ENCODE peak calls at places on chromosome 22, in four cellular contexts. J is endodermal cell, E is tibial artery, I is left lung. N is an unnamed sample.

GRCh38 chr22:44685384-44686056 is 16.5 kb upstream of the PRR5 start:
- DNase-seq in J (peak), I (peak), E (no peak), N (peak)

GRCh38 chr22:36740716-36741115 is 35.2 kb downstream of the IFT27 start:
- DNase-seq in I (no peak), J (peak), E (no peak), N (no peak)

GRCh38 chr22:24429411-24430365 is 2.3 kb downstream of the ADORA2A start:
- DNase-seq in E (peak), J (no peak), I (no peak), N (no peak)

GRCh38 chr22:43006753-43007152 is 8.2 kb downstream of the PACSIN2 start:
- DNase-seq in E (no peak), I (peak), J (no peak), N (no peak)

GRCh38 chr22:44676441-44677298 is 25.3 kb upstream of the PRR5 start:
- DNase-seq in I (no peak), J (peak), E (no peak), N (no peak)

GRCh38 chr22:32342977-32343376 is 14.7 kb upstream of the RFPL3 start:
- DNase-seq in I (no peak), J (no peak), E (no peak), N (no peak)

GRCh38 chr22:27879923-27880322 is 39.1 kb downstream of the PITPNB start:
- DNase-seq in I (no peak), J (peak), E (no peak), N (peak)

GRCh38 chr22:43262990-43263644 is 76.2 kb upstream of the TTLL12 start:
- DNase-seq in J (no peak), E (no peak), I (no peak), N (peak)

GRCh38 chr22:35124674-35125219 is 58.8 kb downstream of the ISX start:
- DNase-seq in E (no peak), J (no peak), I (no peak), N (no peak)

GRCh38 chr22:37396488-37397084 is 30.7 kb downstream of the ELFN2 start:
- DNase-seq in E (no peak), I (no peak), J (no peak), N (no peak)

GRCh38 chr22:43002198-43002577 is 12.8 kb downstream of the PACSIN2 start:
- DNase-seq in E (no peak), J (peak), I (no peak), N (peak)

GRCh38 chr22:50179937-50180726 is 5.6 kb upstream of the TRABD start:
- DNase-seq in J (no peak), E (no peak), I (peak), N (no peak)

GRCh38 chr22:43235445-43236400 is 48.8 kb upstream of the TTLL12 start:
- DNase-seq in J (no peak), E (no peak), I (no peak), N (no peak)

GRCh38 chr22:47337161-47337621 is 574.7 kb downstream of the TBC1D22A start:
- DNase-seq in E (no peak), I (no peak), J (no peak), N (peak)

GRCh38 chr22:20774882-20775281 is 969 bp downstream of the SERPIND1 start:
- DNase-seq in I (no peak), E (no peak), J (no peak), N (no peak)

GRCh38 chr22:49395617-49396016 is 432.1 kb downstream of the BRD1 start:
- DNase-seq in I (no peak), E (no peak), J (peak), N (no peak)

GRCh38 chr22:49258107-49259010 is 569.3 kb downstream of the BRD1 start:
- DNase-seq in J (peak), E (peak), I (no peak), N (no peak)

GRCh38 chr22:32754413-32755041 is 47.0 kb upstream of the TIMP3 start:
- DNase-seq in J (no peak), I (no peak), E (peak), N (peak)

GRCh38 chr22:44243761-44244160 is 63.0 kb downstream of the PARVG start:
- DNase-seq in E (no peak), I (no peak), J (no peak), N (no peak)

GRCh38 chr22:37394341-37394740 is 32.9 kb downstream of the ELFN2 start:
- DNase-seq in J (no peak), I (no peak), E (no peak), N (no peak)

GRCh38 chr22:27748355-27749168 is 53.0 kb downstream of the MN1 start:
- DNase-seq in J (peak), E (no peak), I (no peak), N (peak)

GRCh38 chr22:26558246-26558895 is 31.6 kb downstream of the TPST2 start:
- DNase-seq in J (no peak), E (no peak), I (no peak), N (peak)

GRCh38 chr22:49340406-49340805 is 487.3 kb downstream of the BRD1 start:
- DNase-seq in J (no peak), E (no peak), I (no peak), N (no peak)

GRCh38 chr22:37804502-37804885 is 3.2 kb upstream of the GCAT start:
- DNase-seq in E (no peak), I (no peak), J (no peak), N (no peak)

GRCh38 chr22:37508431-37508963 is 10.7 kb downstream of the CARD10 start:
- DNase-seq in E (no peak), J (no peak), I (no peak), N (no peak)

GRCh38 chr22:44363214-44363979 is 50.6 kb upstream of the SHISAL1 start:
- DNase-seq in J (peak), I (peak), E (peak), N (peak)

GRCh38 chr22:41979423-41980250 is 10.4 kb downstream of the SEPTIN3 start:
- DNase-seq in I (no peak), E (no peak), J (no peak), N (no peak)

GRCh38 chr22:37237371-37238268 is 6.4 kb downstream of the RAC2 start:
- DNase-seq in I (peak), J (peak), E (no peak), N (no peak)

GRCh38 chr22:49761836-49762235 is 65.8 kb downstream of the BRD1 start:
- DNase-seq in J (no peak), I (no peak), E (no peak), N (no peak)

GRCh38 chr22:44442186-44442465 is 55.9 kb downstream of the RTL6 start:
- DNase-seq in E (peak), J (no peak), I (no peak), N (no peak)

GRCh38 chr22:49518436-49518970 is 309.2 kb downstream of the BRD1 start:
- DNase-seq in E (no peak), I (no peak), J (no peak), N (no peak)

GRCh38 chr22:42800731-42801536 is 56.1 kb downstream of the ARFGAP3 start:
- DNase-seq in E (no peak), J (peak), I (no peak), N (no peak)

GRCh38 chr22:49608660-49609059 is 219.0 kb downstream of the BRD1 start:
- DNase-seq in I (no peak), E (peak), J (no peak), N (no peak)

GRCh38 chr22:37507731-37508130 is 11.5 kb downstream of the CARD10 start:
- DNase-seq in E (no peak), J (no peak), I (no peak), N (no peak)

GRCh38 chr22:46933526-46933925 is 171.1 kb downstream of the TBC1D22A start:
- DNase-seq in I (no peak), J (no peak), E (no peak), N (no peak)

GRCh38 chr22:41261541-41262249 is 21.0 kb upstream of the CHADL start:
- DNase-seq in I (no peak), J (no peak), E (no peak), N (no peak)

GRCh38 chr22:49788492-49788891 is 39.2 kb downstream of the BRD1 start:
- DNase-seq in I (peak), E (peak), J (no peak), N (peak)

GRCh38 chr22:46996595-46997310 is 234.3 kb downstream of the TBC1D22A start:
- DNase-seq in J (no peak), I (no peak), E (no peak), N (no peak)

GRCh38 chr22:39214006-39214382 is 30.8 kb downstream of the PDGFB start:
- DNase-seq in I (no peak), E (no peak), J (no peak), N (no peak)

GRCh38 chr22:39215070-39215396 is 29.7 kb downstream of the PDGFB start:
- DNase-seq in J (no peak), E (no peak), I (no peak), N (no peak)

GRCh38 chr22:39215430-39216142 is 29.2 kb downstream of the PDGFB start:
- DNase-seq in J (peak), I (peak), E (no peak), N (no peak)

GRCh38 chr22:39214383-39215069 is 30.3 kb downstream of the PDGFB start:
- DNase-seq in I (peak), E (no peak), J (peak), N (no peak)

DNA sequence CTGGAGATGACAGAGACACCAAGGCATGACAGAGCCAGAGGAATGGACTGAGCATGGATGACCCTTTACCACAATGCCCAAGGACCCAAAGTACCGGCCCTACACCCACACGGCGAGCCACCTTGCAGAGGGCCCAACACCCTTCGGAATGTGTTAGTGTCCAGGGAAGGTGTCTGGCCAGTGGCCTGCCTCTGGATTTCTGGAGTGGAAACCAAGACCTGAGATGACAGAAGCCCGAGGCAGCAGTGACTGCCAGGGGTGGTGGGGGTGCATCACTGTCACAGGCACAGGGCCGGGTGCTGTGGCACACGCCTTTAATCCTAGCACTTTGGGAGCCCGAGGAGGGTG is 28.7 kb downstream of the PDGFB start:
- DNase-seq in I (peak), J (no peak), E (no peak), N (no peak)
- TF ChIP-seq CTCF in I (no peak), J (peak), E (no peak), N (no peak)

DNA sequence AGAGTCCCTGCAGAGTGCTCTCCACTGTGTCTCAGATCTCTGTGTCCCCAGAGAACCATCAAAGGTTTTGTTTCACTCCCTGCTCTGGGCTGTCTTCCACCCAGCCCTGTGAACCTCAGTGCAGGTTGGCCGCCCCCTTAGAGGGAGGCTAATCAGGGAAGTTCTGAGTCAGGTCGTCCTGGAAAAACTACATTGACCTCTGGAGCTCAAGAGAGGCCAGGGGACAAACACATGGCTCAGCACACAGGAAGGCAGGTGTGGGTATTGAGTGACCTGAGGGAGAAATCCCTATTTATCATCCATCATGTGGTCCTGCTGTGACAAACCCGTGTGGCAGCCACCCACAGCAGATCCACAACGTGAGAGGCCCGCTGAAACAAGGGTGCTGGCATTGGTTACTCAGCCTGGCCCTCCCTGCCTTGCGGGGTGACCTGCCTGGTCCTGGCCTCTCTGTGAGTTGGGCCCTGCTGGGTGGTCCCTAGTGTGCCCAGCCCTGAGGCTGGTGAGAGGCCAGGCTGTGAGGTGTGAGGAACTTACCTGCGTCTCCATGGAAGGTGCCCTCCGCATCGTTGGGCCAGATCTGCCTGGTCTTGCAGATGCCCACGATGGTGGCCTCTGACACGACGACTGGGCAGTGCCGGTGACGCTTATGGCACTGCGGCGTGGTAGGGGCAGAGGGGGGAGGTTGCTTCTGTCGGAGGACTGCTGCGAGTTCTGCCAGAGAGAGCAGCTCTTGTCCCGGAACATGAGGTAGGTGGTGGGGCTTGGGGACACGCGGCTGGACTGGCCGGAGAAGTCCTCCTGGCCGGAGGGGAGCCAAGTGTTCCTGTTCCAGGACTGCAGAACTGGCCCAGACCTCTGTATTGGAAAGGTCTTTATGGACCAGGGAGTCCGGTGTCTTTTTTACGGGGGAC is 671 bp upstream of the BCR start:
- DNase-seq in E (peak), J (peak), I (no peak), N (no peak)
- H3K4me3 ChIP-seq in E (peak), J (no peak), I (peak), N (peak)

DNA sequence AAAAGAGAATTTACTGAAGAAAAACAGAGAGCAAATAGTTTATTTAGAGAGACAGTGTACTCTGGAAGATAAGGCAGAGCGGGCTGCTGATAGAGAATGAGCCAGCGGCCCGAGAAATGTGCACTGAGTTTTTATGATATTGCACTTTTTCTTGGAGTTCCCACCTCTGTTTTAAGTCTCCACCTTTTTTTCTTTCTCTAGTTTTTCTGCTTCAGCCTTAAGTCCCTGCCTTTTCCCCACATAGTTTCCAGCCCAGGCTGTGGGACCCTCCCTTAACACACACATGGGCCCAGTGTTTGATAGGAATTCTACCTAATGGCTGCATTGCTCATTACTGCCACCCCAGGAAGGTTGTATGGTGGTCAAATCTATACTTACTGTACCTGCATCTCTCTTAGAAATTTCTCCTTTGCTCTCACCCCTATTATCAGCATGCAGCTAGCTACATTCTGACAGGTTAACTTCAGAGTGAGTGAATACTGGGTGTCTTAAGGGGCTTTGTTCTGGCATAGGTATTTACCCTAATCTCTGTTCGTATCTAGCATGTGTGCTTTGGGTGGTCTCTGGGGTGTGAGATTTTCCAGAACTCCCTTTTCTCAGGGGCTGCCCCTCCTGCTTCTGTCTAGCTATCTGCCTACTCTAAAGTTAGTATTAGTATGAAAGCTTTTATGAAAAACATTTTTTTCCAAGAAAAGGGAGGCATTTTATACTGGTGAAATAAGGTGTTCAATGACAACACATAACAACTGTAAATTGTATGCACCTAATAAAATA is 127.3 kb upstream of the TOP3B start:
- DNase-seq in E (no peak), J (peak), I (no peak), N (no peak)
- TF ChIP-seq CTCF in E (no peak), J (peak), I (no peak), N (peak)

GRCh38 chr22:45908961-45909360 is 68.0 kb downstream of the WNT7B start:
- DNase-seq in J (no peak), E (no peak), I (no peak), N (no peak)

GRCh38 chr22:45912910-45913309 is 64.1 kb downstream of the WNT7B start:
- DNase-seq in J (no peak), E (no peak), I (no peak), N (no peak)

GRCh38 chr22:45910928-45911467 is 66.0 kb downstream of the WNT7B start:
- DNase-seq in E (no peak), J (no peak), I (no peak), N (no peak)

GRCh38 chr22:45914309-45914708 is 62.7 kb downstream of the WNT7B start:
- DNase-seq in E (no peak), J (no peak), I (no peak), N (no peak)

DNA sequence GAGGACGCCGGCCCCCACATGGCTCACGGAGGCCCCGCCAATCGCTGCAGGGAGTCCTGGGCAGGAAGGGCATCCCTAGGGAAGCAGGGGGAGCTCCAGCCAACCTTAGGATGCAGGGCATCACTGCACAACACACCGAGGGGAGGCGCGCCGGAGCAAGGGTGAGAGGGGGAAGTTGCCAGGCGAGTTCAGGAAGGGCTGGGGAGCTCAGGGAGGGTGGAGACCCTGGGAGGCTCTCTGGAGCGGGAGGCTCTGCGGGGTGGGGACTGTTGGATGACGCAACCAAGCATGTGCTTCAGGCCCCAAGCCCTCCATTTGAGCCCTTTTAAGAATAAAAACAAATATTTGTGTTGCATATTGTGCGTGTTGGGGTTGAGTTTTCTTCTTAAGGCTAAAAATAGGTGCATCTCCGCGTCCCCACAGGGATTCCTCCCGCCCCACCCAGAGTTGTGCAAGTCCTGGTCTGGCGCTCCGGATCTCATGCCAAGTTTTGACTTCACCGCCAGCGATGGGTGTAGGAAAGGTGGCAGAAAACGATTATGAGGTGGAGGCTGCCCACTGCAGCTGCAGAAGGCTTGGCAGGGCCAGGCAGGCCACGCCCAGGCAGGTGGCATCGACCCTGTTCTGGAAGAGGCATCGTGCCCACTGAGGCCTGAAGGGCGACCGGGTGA is 65.2 kb downstream of the WNT7B start:
- DNase-seq in J (no peak), I (peak), E (peak), N (peak)
- H3K4me3 ChIP-seq in J (no peak), I (no peak), E (no peak), N (no peak)

DNA sequence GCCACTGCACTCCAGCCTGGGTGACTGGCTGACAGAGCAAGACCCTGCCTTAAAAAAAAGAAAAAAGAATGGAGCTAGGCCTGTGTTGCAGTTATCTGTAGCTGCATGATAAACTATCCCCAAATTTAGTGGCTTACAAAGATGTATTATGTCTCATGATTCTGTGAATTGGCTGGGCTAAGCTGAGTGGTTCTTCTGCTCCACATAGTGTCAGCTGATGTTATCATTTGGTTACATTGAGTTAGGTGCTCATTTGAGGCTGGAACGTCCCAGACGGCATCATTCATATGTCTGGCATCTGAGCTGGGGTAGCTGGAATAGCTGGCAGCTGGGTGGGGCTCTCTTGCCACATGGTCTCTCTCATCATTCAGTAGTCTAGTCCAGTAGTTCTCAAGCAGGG is 8.2 kb upstream of the ASCC2 start:
- DNase-seq in I (no peak), E (no peak), J (no peak), N (no peak)
- TF ChIP-seq CTCF in I (no peak), E (no peak), J (no peak), N (no peak)

GRCh38 chr22:17706947-17707346 is 67.3 kb downstream of the BID start:
- DNase-seq in J (no peak), I (no peak), E (no peak), N (no peak)
- H3K4me3 ChIP-seq in J (no peak), I (peak), E (peak), N (peak)

DNA sequence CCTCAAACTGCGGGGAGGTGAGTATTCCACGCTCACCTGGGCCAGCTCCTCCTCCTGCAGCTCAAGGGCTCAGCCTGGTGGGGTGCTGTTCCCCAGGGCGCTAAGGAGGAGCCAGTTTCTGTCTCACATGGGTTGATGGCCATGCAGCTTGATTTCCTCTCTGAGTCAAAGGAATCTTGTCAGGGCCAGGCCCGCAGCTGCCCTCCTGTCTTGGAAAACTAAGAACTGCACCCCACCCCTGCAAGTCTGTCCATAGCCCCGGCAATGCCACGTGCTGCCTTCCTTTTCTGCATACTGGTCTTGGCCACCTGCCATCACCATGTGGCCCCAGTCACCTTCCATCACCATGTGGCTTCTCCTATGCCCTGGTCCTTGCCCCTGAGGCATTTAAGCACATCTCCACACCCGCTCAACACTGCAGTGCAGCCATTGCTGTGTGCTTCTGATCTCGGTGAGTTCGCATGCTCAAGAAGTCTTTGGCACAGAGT is 35.2 kb upstream of the CLDN5 start:
- DNase-seq in J (peak), I (no peak), E (no peak), N (no peak)
- TF ChIP-seq CTCF in J (peak), I (no peak), E (no peak), N (no peak)

N was measured in fibroblast of pulmonary artery.